ENCODE peak calls at places on chromosomes 4 and X, in four cellular contexts. T, I, R and D are unnamed samples.

GRCh38 chr4:122156819-122157218 is 4.7 kb downstream of the BLTP1 start:
- DNase-seq in T (no peak), R (no peak), I (peak; percentile 7), D (no peak)

GRCh38 chr4:37068580-37068979 is 176.0 kb upstream of the NWD2 start:
- DNase-seq in I (no peak), T (no peak), R (no peak), D (no peak)

GRCh38 chr4:73832651-73833237 is 3.7 kb upstream of the CXCL6 start:
- DNase-seq in R (no peak), T (no peak), I (peak; percentile 22), D (no peak)

GRCh38 chrX:2767631-2768455 is 16.0 kb downstream of the XG start:
- DNase-seq in I (peak; percentile 39), T (peak; percentile 38), R (peak; percentile 66), D (no peak)

GRCh38 chr4:84948056-84948455 is 18.4 kb downstream of the WDFY3 start:
- DNase-seq in I (no peak), T (no peak), R (no peak), D (no peak)

GRCh38 chr4:7359302-7360063 is 75.2 kb downstream of the PSAPL1 start:
- DNase-seq in T (no peak), R (no peak), I (no peak), D (no peak)

GRCh38 chrX:136464589-136464988 is 23.2 kb upstream of the BRS3 start:
- DNase-seq in R (no peak), I (no peak), T (no peak), D (no peak)

GRCh38 chr4:138311771-138312535 is 69.8 kb upstream of the SLC7A11 start:
- DNase-seq in T (no peak), I (no peak), R (no peak), D (no peak)

GRCh38 chr4:158193171-158193749 is 17.0 kb upstream of the TMEM144 start:
- DNase-seq in T (no peak), I (peak; percentile 42), R (no peak), D (no peak)

GRCh38 chr4:2258091-2259035 is 3.5 kb downstream of the MXD4 start:
- DNase-seq in T (peak; percentile 27), R (peak; percentile 26), I (no peak), D (no peak)

GRCh38 chr4:54227261-54228063 is 1.6 kb upstream of the PDGFRA start:
- DNase-seq in T (no peak), I (peak; percentile 50), R (no peak), D (no peak)

GRCh38 chr4:52996261-52997131 is 134.4 kb downstream of the RASL11B start:
- DNase-seq in T (no peak), R (peak; percentile 69), I (no peak), D (no peak)

GRCh38 chr4:37662861-37663390 is 23.2 kb downstream of the RELL1 start:
- DNase-seq in R (peak; percentile 44), T (no peak), I (no peak), D (no peak)

GRCh38 chr4:117134386-117134785 is 49.0 kb upstream of the TRAM1L1 start:
- DNase-seq in I (peak; percentile 61), T (no peak), R (no peak), D (peak; percentile 41)

GRCh38 chr4:20318011-20318898 is 66.5 kb downstream of the SLIT2 start:
- DNase-seq in T (no peak), R (no peak), I (no peak), D (no peak)

GRCh38 chr4:20320232-20320631 is 68.5 kb downstream of the SLIT2 start:
- DNase-seq in T (no peak), R (no peak), I (no peak), D (no peak)

GRCh38 chr4:20319785-20320184 is 68.1 kb downstream of the SLIT2 start:
- DNase-seq in T (no peak), R (no peak), I (no peak), D (no peak)

GRCh38 chr4:20317424-20317985 is 65.8 kb downstream of the SLIT2 start:
- DNase-seq in R (no peak), I (no peak), T (no peak), D (no peak)

GRCh38 chr4:20318899-20319291 is 67.2 kb downstream of the SLIT2 start:
- DNase-seq in I (no peak), T (no peak), R (no peak), D (no peak)
- TF ChIP-seq CTCF in I (no peak), T (no peak), R (no peak), D (no peak)

DNA sequence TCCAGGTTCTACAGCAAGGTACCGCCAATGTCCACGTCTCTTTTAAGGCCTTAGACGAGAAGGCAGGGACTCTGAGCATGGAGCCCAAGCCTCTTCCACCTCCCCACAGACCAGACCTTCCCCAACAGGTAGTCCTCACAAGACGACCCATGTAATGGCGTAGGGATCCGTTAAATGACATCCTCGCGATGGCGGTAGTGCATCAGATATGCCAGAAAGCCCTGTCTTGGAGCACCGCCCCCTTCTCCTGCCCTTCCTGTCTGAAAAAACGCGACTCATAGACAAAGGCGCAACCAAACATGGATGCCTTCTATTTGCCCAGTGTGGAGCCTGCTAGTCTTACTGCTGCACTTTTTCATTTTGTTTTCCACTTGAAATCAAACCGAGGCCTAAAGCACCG is 185.4 kb downstream of the OR13H1 start:
- DNase-seq in I (no peak), R (peak; percentile 93), T (no peak), D (no peak)
- TF ChIP-seq CTCF in I (no peak), R (no peak), T (no peak), D (no peak)

GRCh38 chrX:43581888-43582539 is 74.1 kb upstream of the MAOA start:
- DNase-seq in R (no peak), T (no peak), I (peak; percentile 84), D (no peak)

GRCh38 chrX:43589735-43590515 is 66.2 kb upstream of the MAOA start:
- DNase-seq in R (no peak), T (no peak), I (peak; percentile 69), D (no peak)

GRCh38 chrX:43582540-43582913 is 73.6 kb upstream of the MAOA start:
- DNase-seq in R (no peak), I (no peak), T (no peak), D (no peak)

GRCh38 chrX:43586855-43587254 is 69.2 kb upstream of the MAOA start:
- DNase-seq in R (no peak), I (no peak), T (no peak), D (no peak)

GRCh38 chrX:43585922-43586321 is 70.2 kb upstream of the MAOA start:
- DNase-seq in R (no peak), I (no peak), T (no peak), D (no peak)
- TF ChIP-seq CTCF in R (no peak), I (no peak), T (no peak), D (no peak)

GRCh38 chr4:75892508-75892907 is 9.7 kb downstream of the PPEF2 start:
- DNase-seq in I (peak; percentile 21), R (no peak), T (no peak), D (no peak)
- TF ChIP-seq CTCF in I (peak; percentile 18), R (no peak), T (no peak), D (no peak)

DNA sequence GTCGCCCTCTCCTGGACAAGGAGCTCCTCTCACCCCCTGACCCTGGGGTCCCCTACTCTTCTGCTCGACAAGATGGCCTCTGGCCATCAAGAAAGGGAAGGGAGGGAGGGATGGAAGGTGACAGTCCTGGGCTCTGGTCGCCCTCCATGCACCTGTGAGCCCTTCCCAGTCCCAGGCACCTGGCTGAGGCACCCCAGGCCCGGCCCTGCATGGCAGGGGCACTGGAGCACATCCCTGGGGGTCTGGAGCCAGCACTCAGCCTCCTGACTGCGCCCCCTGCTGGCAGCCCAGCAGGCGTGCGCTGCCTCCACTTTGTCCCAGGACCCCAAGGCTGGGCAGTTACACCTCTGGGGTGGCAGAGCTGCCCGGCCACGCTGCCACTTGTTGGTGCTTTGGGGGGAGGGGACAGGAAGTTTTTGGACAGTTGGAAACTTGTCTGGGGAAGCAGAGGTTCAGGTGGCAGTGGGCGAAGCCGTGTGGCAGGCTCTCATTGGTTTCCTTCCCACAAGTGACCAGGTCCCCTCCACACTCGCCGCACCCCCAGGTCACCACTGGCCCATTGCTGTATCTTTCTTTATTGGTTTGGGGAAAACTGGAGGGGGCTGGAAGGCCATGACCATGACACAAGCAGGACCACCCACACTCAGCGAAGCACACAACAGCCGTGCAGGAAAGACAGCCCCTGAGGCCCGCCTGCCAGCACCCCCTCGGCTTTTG is 4.3 kb downstream of the PNCK start:
- DNase-seq in I (no peak), R (peak; percentile 34), T (no peak), D (no peak)
- TF ChIP-seq CTCF in I (peak; percentile 71), R (peak; percentile 67), T (peak; percentile 65), D (peak; percentile 73)

GRCh38 chrX:129650183-129650689 is 4.5 kb downstream of the APLN start:
- DNase-seq in R (no peak), I (no peak), T (no peak), D (no peak)
- TF ChIP-seq CTCF in R (no peak), I (no peak), T (no peak), D (no peak)